ENCODE peak calls at places on chromosomes 3 and 15, in five cellular contexts. K is astrocyte, Y is cardiac fibroblast, W is SK-N-SH, L is cardiac muscle cell. Z is an unnamed sample.

GRCh38 chr3:98778852-98779379 is 15.8 kb downstream of the ST3GAL6 start:
- DNase-seq in K (peak), Y (peak), W (no peak), L (no peak), Z (no peak)

GRCh38 chr15:98160236-98160635 is 199.7 kb downstream of the ARRDC4 start:
- DNase-seq in K (no peak), Y (no peak), W (no peak), L (no peak), Z (no peak)

GRCh38 chr3:53132347-53132746 is 2.1 kb upstream of the RFT1 start:
- DNase-seq in K (no peak), Y (peak), W (no peak), L (no peak), Z (no peak)

GRCh38 chr3:126399348-126399730 is 4.6 kb downstream of the CFAP100 start:
- DNase-seq in K (no peak), Y (no peak), W (no peak), L (no peak), Z (no peak)

GRCh38 chr3:120488296-120488695 is 37.5 kb upstream of the FSTL1 start:
- DNase-seq in K (no peak), Y (peak), W (no peak), L (no peak), Z (no peak)

GRCh38 chr3:189941679-189942078 is 179.0 kb downstream of the P3H2 start:
- DNase-seq in K (peak), Y (peak), W (no peak), L (no peak), Z (peak)

GRCh38 chr3:104556372-104557078 is 810.2 kb upstream of the ALCAM start:
- DNase-seq in K (peak), Y (no peak), W (no peak), L (no peak), Z (no peak)

GRCh38 chr3:74614133-74614967 is at the start of gene CNTN3:
- DNase-seq in K (peak), Y (peak), W (peak), L (peak), Z (peak)

GRCh38 chr3:4686619-4687018 is 193.5 kb downstream of the ITPR1 start:
- DNase-seq in K (no peak), Y (no peak), W (no peak), L (no peak), Z (no peak)

GRCh38 chr15:59105839-59106238 is 893 bp downstream of the CCNB2 start:
- DNase-seq in K (no peak), Y (no peak), W (peak), L (no peak), Z (no peak)

GRCh38 chr3:153038367-153038766 is 123.7 kb upstream of the RAP2B start:
- DNase-seq in K (no peak), Y (no peak), W (no peak), L (no peak), Z (no peak)

DNA sequence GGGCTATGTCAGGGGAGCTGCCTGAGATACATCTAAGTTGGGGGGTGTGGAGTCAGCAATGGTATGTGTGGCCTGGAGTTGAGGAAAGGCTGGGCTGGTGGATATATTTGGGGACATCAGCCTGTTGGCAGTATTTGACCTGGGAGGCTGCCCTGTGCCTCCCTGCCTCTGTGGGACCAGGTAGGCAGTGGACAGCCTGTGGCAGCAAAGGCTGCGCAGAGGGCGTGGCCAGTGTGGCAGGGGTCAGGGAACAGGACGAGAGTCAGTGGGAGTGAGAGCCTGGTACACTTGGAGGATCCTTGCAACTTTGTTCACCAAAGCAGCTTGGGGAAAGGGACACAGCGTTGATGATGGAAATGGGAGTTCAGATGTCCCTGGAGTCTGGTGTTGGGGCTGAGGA is 15.0 kb downstream of the TEX264 start:
- DNase-seq in K (no peak), Y (no peak), W (no peak), L (no peak), Z (no peak)
- H3K4me3 ChIP-seq in K (no peak), Y (no peak), W (no peak), L (no peak), Z (no peak)

DNA sequence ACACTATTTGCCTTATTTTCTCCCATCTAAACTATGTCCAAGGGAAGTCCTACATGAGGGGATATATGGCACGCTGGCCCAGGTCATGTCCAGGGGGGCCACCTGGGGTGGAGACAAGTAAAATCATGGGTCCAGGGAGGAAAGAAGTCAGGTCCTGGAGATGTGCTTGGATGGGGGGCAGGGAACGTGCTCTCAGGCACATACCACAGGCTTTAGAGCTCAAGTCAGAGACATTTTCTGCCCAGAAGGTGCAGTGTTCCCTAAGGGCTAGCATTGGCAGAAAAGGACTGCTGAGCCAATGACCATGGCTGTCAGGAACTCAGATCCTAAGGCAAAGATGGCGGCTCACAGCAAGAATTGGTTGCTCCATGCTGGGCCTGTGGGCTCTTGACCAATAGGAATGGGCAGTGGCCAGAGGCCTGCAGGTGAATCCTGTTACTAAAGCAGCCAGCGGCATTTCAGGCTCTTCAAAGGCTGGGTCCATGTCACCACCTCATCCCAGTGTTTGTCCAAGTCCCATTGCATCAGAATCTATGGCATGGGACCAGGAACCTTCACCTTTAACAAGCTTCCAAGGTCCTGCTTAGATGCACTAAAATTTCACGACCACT is 175.0 kb downstream of the RPLP1 start:
- DNase-seq in K (no peak), Y (no peak), W (no peak), L (no peak), Z (no peak)
- H3K4me3 ChIP-seq in K (no peak), Y (no peak), W (no peak), L (no peak), Z (no peak)

GRCh38 chr3:12756185-12756584 is 2.9 kb downstream of the TMEM40 start:
- DNase-seq in K (no peak), Y (no peak), W (no peak), L (no peak), Z (no peak)
- H3K4me3 ChIP-seq in K (no peak), Y (no peak), W (no peak), L (no peak), Z (no peak)

GRCh38 chr3:194313642-194314430 is 37.3 kb downstream of the CPN2 start:
- DNase-seq in K (peak), Y (no peak), W (peak), L (no peak), Z (no peak)

GRCh38 chr3:194311000-194311399 is 40.1 kb downstream of the CPN2 start:
- DNase-seq in K (no peak), Y (no peak), W (no peak), L (no peak), Z (no peak)

GRCh38 chr3:194310516-194310915 is 40.6 kb downstream of the CPN2 start:
- DNase-seq in K (no peak), Y (no peak), W (no peak), L (no peak), Z (no peak)

GRCh38 chr3:194312743-194313281 is 38.3 kb downstream of the CPN2 start:
- DNase-seq in K (peak), Y (peak), W (no peak), L (peak), Z (no peak)

GRCh38 chr3:194312186-194312742 is 38.9 kb downstream of the CPN2 start:
- DNase-seq in K (no peak), Y (no peak), W (no peak), L (no peak), Z (no peak)
- H3K4me3 ChIP-seq in K (no peak), Y (no peak), W (no peak), L (no peak), Z (no peak)

Z was measured in stomach.